ENCODE peak calls at places on chromosomes 4 and X, in four cellular contexts. One of them, this sample, is unnamed.

GRCh38 chrX:134673123-134673522 is 14.9 kb upstream of the PLAC1 start:
- DNase-seq in astrocyte of the spinal cord: no peak
- DNase-seq in fibroblast of lung: no peak
- DNase-seq in mucosa of descending colon: no peak
- DNase-seq in this sample: no peak

GRCh38 chrX:13649823-13650222 is 3.1 kb upstream of the TCEANC start:
- DNase-seq in fibroblast of lung: peak
- DNase-seq in mucosa of descending colon: no peak
- DNase-seq in astrocyte of the spinal cord: peak
- DNase-seq in this sample: no peak

GRCh38 chrX:140034916-140035315 is 69.6 kb upstream of the CXorf66 start:
- DNase-seq in fibroblast of lung: no peak
- DNase-seq in astrocyte of the spinal cord: peak
- DNase-seq in mucosa of descending colon: no peak
- DNase-seq in this sample: no peak

GRCh38 chr4:122010610-122011009 is 58.8 kb upstream of the TRPC3 start:
- DNase-seq in mucosa of descending colon: no peak
- DNase-seq in astrocyte of the spinal cord: peak
- DNase-seq in fibroblast of lung: peak
- DNase-seq in this sample: no peak

GRCh38 chrX:124256209-124256608 is 76.3 kb upstream of the TEX13D start:
- DNase-seq in fibroblast of lung: peak
- DNase-seq in astrocyte of the spinal cord: peak
- DNase-seq in mucosa of descending colon: no peak
- DNase-seq in this sample: no peak

GRCh38 chr4:41156574-41156973 is 57.8 kb downstream of the APBB2 start:
- DNase-seq in mucosa of descending colon: no peak
- DNase-seq in fibroblast of lung: peak
- DNase-seq in astrocyte of the spinal cord: peak
- DNase-seq in this sample: no peak

GRCh38 chr4:15506464-15506863 is 36.8 kb downstream of the CC2D2A start:
- DNase-seq in mucosa of descending colon: no peak
- DNase-seq in fibroblast of lung: peak
- DNase-seq in astrocyte of the spinal cord: peak
- DNase-seq in this sample: no peak

GRCh38 chr4:87354168-87355102 is 31.8 kb upstream of the HSD17B13 start:
- DNase-seq in mucosa of descending colon: no peak
- DNase-seq in fibroblast of lung: peak
- DNase-seq in astrocyte of the spinal cord: peak
- DNase-seq in this sample: no peak

GRCh38 chr4:130478406-130478805 is 1382.5 kb downstream of the C4orf33 start:
- DNase-seq in astrocyte of the spinal cord: peak
- DNase-seq in mucosa of descending colon: no peak
- DNase-seq in fibroblast of lung: peak
- DNase-seq in this sample: no peak

GRCh38 chr4:92634891-92635290 is 331.1 kb downstream of the GRID2 start:
- DNase-seq in fibroblast of lung: no peak
- DNase-seq in astrocyte of the spinal cord: peak
- DNase-seq in mucosa of descending colon: no peak
- DNase-seq in this sample: no peak

GRCh38 chrX:40304115-40304514 is 206.4 kb upstream of the BCOR start:
- DNase-seq in fibroblast of lung: no peak
- DNase-seq in mucosa of descending colon: no peak
- DNase-seq in astrocyte of the spinal cord: no peak
- DNase-seq in this sample: no peak

GRCh38 chrX:25166145-25166544 is 150.4 kb upstream of the ARX start:
- DNase-seq in mucosa of descending colon: no peak
- DNase-seq in fibroblast of lung: no peak
- DNase-seq in astrocyte of the spinal cord: no peak
- DNase-seq in this sample: no peak

GRCh38 chrX:130028196-130028595 is 45.8 kb downstream of the BCORL1 start:
- DNase-seq in fibroblast of lung: peak
- DNase-seq in astrocyte of the spinal cord: peak
- DNase-seq in mucosa of descending colon: peak
- DNase-seq in this sample: no peak

DNA sequence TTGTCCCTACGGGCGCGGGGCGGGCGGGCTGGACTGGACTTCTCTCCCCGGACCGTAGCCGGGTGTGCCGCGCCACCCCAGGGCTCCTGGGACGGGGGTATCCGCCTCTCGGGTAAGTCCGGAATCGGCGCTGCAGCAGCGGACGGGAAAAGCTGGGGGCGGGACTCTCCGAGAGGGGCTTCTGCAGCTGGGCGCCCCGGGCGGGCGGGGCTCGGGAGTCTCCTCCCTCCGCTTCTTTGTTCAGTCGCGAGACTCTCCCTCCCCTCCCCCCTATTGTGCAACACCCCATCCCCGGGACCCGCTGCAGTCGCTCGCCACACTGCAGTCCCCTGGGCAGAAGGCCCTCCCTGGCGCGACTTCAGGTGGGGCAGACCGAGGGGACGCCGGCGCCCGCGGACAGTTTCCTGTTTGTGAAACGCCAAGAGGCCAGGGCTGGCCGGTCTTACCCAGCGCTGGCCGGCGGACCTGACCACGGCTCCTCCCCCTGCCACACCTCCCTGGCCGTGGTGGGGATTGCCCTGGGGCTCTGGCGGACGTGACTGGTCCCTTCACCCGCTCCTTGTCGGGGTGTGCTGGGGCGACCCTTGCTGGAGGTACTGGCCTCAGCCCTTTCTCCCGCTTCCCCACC is 966 bp downstream of the CCNG2 start:
- DNase-seq in astrocyte of the spinal cord: peak
- DNase-seq in fibroblast of lung: peak
- DNase-seq in mucosa of descending colon: peak
- DNase-seq in this sample: peak
- TF ChIP-seq CTCF in astrocyte of the spinal cord: no peak
- TF ChIP-seq CTCF in fibroblast of lung: no peak
- TF ChIP-seq CTCF in mucosa of descending colon: no peak
- TF ChIP-seq CTCF in this sample: no peak

GRCh38 chrX:44003975-44004374 is 30.8 kb upstream of the NDP start:
- DNase-seq in astrocyte of the spinal cord: no peak
- DNase-seq in mucosa of descending colon: no peak
- DNase-seq in fibroblast of lung: no peak
- DNase-seq in this sample: no peak

GRCh38 chrX:44002569-44002968 is 29.4 kb upstream of the NDP start:
- DNase-seq in fibroblast of lung: no peak
- DNase-seq in mucosa of descending colon: no peak
- DNase-seq in astrocyte of the spinal cord: no peak
- DNase-seq in this sample: no peak

DNA sequence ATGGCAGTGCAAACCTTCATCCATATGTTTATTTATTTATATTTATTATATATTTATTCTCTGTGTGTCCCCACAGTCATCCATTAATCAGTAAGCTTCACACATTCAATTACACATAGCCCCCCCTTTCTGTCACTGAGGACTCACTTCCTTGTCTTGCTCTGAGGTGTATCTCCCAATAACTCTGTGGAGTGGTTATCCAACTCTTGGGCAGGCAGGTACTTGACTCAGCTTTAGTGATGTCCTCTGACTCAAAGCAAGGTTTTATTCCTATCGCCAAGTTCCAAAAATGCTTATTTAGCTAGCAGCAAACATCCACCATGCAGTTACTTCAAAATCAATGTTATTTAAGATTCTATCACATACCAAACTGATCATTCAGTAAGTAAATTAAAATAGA is 25.2 kb upstream of the NDP start:
- DNase-seq in astrocyte of the spinal cord: no peak
- DNase-seq in mucosa of descending colon: no peak
- DNase-seq in fibroblast of lung: no peak
- DNase-seq in this sample: no peak
- TF ChIP-seq CTCF in astrocyte of the spinal cord: no peak
- TF ChIP-seq CTCF in mucosa of descending colon: no peak
- TF ChIP-seq CTCF in fibroblast of lung: no peak
- TF ChIP-seq CTCF in this sample: no peak

DNA sequence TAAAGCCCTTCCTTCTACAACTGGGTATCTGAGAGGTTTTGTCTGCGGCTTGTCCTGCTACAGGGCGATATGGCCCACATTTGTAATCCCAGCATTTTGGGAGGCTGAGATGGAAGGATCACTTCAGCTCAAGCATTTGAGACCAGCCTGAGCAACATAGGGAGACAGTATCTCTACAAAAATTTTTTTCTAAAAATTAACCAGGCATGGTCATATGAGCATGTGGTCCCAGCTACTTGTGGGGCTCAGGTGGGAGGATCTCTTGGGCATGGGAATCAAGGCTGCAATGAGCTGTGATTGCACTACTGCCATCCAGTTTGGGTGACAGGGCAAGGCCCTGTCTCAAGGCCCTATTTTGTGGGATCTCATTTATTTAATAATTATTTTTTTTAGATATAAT is 420.6 kb upstream of the PABPC4L start:
- DNase-seq in astrocyte of the spinal cord: no peak
- DNase-seq in mucosa of descending colon: no peak
- DNase-seq in fibroblast of lung: no peak
- DNase-seq in this sample: no peak
- TF ChIP-seq CTCF in astrocyte of the spinal cord: no peak
- TF ChIP-seq CTCF in mucosa of descending colon: no peak
- TF ChIP-seq CTCF in fibroblast of lung: no peak
- TF ChIP-seq CTCF in this sample: no peak

GRCh38 chr4:185011408-185011807 is 6.9 kb upstream of the HELT start:
- DNase-seq in astrocyte of the spinal cord: no peak
- DNase-seq in mucosa of descending colon: no peak
- DNase-seq in fibroblast of lung: no peak
- DNase-seq in this sample: no peak
- TF ChIP-seq CTCF in astrocyte of the spinal cord: peak
- TF ChIP-seq CTCF in mucosa of descending colon: no peak
- TF ChIP-seq CTCF in fibroblast of lung: peak
- TF ChIP-seq CTCF in this sample: peak

GRCh38 chrX:84339507-84340364 is 151.7 kb upstream of the RPS6KA6 start:
- DNase-seq in astrocyte of the spinal cord: peak
- DNase-seq in fibroblast of lung: peak
- DNase-seq in mucosa of descending colon: no peak
- DNase-seq in this sample: no peak
- TF ChIP-seq CTCF in astrocyte of the spinal cord: peak
- TF ChIP-seq CTCF in fibroblast of lung: peak
- TF ChIP-seq CTCF in mucosa of descending colon: no peak
- TF ChIP-seq CTCF in this sample: peak

This sample was measured in mesothelial cell of epicardium.